ENCODE peak calls at places on chromosomes 16 and 17, in five cellular contexts. One of them, this sample, is unnamed.

GRCh38 chr16:79261461-79261860 is 339.1 kb downstream of the MAF start:
- DNase-seq in CD4-positive, CD25-positive, alpha-beta regulatory T cell: no peak
- DNase-seq in hypothalamus: no peak
- DNase-seq in SW 1271: no peak
- DNase-seq in HuH-7.5: peak; percentile 50
- DNase-seq in this sample: no peak

GRCh38 chr16:2959206-2959605 is 4.9 kb upstream of the KREMEN2 start:
- DNase-seq in CD4-positive, CD25-positive, alpha-beta regulatory T cell: no peak
- DNase-seq in hypothalamus: no peak
- DNase-seq in SW 1271: no peak
- DNase-seq in HuH-7.5: no peak
- DNase-seq in this sample: no peak

GRCh38 chr16:30948087-30948955 is 547 bp upstream of the ORAI3 start:
- DNase-seq in CD4-positive, CD25-positive, alpha-beta regulatory T cell: no peak
- DNase-seq in hypothalamus: peak; percentile 76
- DNase-seq in SW 1271: peak; percentile 95
- DNase-seq in HuH-7.5: peak; percentile 47
- DNase-seq in this sample: peak; percentile 84

GRCh38 chr16:68342620-68343019 is 31.8 kb downstream of the PRMT7 start:
- DNase-seq in CD4-positive, CD25-positive, alpha-beta regulatory T cell: no peak
- DNase-seq in hypothalamus: no peak
- DNase-seq in SW 1271: no peak
- DNase-seq in HuH-7.5: no peak
- DNase-seq in this sample: no peak

GRCh38 chr16:15650698-15651161 is 685 bp downstream of the NDE1 start:
- DNase-seq in CD4-positive, CD25-positive, alpha-beta regulatory T cell: peak; percentile 21
- DNase-seq in hypothalamus: no peak
- DNase-seq in SW 1271: no peak
- DNase-seq in HuH-7.5: no peak
- DNase-seq in this sample: no peak

GRCh38 chr17:49703557-49704277 is 4.0 kb downstream of the SLC35B1 start:
- DNase-seq in CD4-positive, CD25-positive, alpha-beta regulatory T cell: no peak
- DNase-seq in hypothalamus: no peak
- DNase-seq in SW 1271: no peak
- DNase-seq in HuH-7.5: peak; percentile 49
- DNase-seq in this sample: peak; percentile 44

GRCh38 chr17:56292628-56293027 is 139.4 kb downstream of the ANKFN1 start:
- DNase-seq in CD4-positive, CD25-positive, alpha-beta regulatory T cell: no peak
- DNase-seq in hypothalamus: no peak
- DNase-seq in SW 1271: no peak
- DNase-seq in HuH-7.5: no peak
- DNase-seq in this sample: no peak

GRCh38 chr16:50490828-50491227 is 57.4 kb upstream of the NKD1 start:
- DNase-seq in CD4-positive, CD25-positive, alpha-beta regulatory T cell: no peak
- DNase-seq in hypothalamus: no peak
- DNase-seq in SW 1271: no peak
- DNase-seq in HuH-7.5: no peak
- DNase-seq in this sample: no peak

GRCh38 chr17:46003907-46004748 is 5.1 kb downstream of the STH start:
- DNase-seq in CD4-positive, CD25-positive, alpha-beta regulatory T cell: no peak
- DNase-seq in hypothalamus: peak; percentile 63
- DNase-seq in SW 1271: no peak
- DNase-seq in HuH-7.5: no peak
- DNase-seq in this sample: no peak

GRCh38 chr16:89066746-89067145 is 26.9 kb upstream of the ACSF3 start:
- DNase-seq in CD4-positive, CD25-positive, alpha-beta regulatory T cell: no peak
- DNase-seq in hypothalamus: no peak
- DNase-seq in SW 1271: no peak
- DNase-seq in HuH-7.5: no peak
- DNase-seq in this sample: no peak

GRCh38 chr16:14302031-14302398 is 230.9 kb downstream of the MRTFB start:
- DNase-seq in CD4-positive, CD25-positive, alpha-beta regulatory T cell: no peak
- DNase-seq in hypothalamus: peak; percentile 20
- DNase-seq in SW 1271: no peak
- DNase-seq in HuH-7.5: peak; percentile 68
- DNase-seq in this sample: no peak

GRCh38 chr16:64278196-64278595 is 843.7 kb downstream of the CDH11 start:
- DNase-seq in CD4-positive, CD25-positive, alpha-beta regulatory T cell: no peak
- DNase-seq in hypothalamus: no peak
- DNase-seq in SW 1271: no peak
- DNase-seq in HuH-7.5: no peak
- DNase-seq in this sample: no peak

GRCh38 chr17:77692571-77693161 is 265.8 kb upstream of the TNRC6C start:
- DNase-seq in CD4-positive, CD25-positive, alpha-beta regulatory T cell: no peak
- DNase-seq in hypothalamus: no peak
- DNase-seq in SW 1271: no peak
- DNase-seq in HuH-7.5: no peak
- DNase-seq in this sample: no peak

GRCh38 chr17:65155622-65156021 is 18.5 kb downstream of the RGS9 start:
- DNase-seq in CD4-positive, CD25-positive, alpha-beta regulatory T cell: no peak
- DNase-seq in hypothalamus: no peak
- DNase-seq in SW 1271: no peak
- DNase-seq in HuH-7.5: no peak
- DNase-seq in this sample: no peak

GRCh38 chr17:38922538-38923291 is 2.7 kb upstream of the LASP1NB start:
- DNase-seq in CD4-positive, CD25-positive, alpha-beta regulatory T cell: no peak
- DNase-seq in hypothalamus: no peak
- DNase-seq in SW 1271: no peak
- DNase-seq in HuH-7.5: no peak
- DNase-seq in this sample: no peak

GRCh38 chr17:19410875-19411291 is at the start of gene RNF112:
- DNase-seq in CD4-positive, CD25-positive, alpha-beta regulatory T cell: no peak
- DNase-seq in hypothalamus: peak; percentile 18
- DNase-seq in SW 1271: no peak
- DNase-seq in HuH-7.5: no peak
- DNase-seq in this sample: peak; percentile 59

GRCh38 chr17:7262192-7263070 is at the start of gene CLDN7:
- DNase-seq in CD4-positive, CD25-positive, alpha-beta regulatory T cell: no peak
- DNase-seq in hypothalamus: no peak
- DNase-seq in SW 1271: no peak
- DNase-seq in HuH-7.5: no peak
- DNase-seq in this sample: no peak

GRCh38 chr17:17818088-17818526 is 18.7 kb downstream of the SREBF1 start:
- DNase-seq in CD4-positive, CD25-positive, alpha-beta regulatory T cell: no peak
- DNase-seq in hypothalamus: no peak
- DNase-seq in SW 1271: peak; percentile 66
- DNase-seq in HuH-7.5: no peak
- DNase-seq in this sample: no peak

GRCh38 chr16:4578961-4579530 is 22.9 kb downstream of the C16orf96 start:
- DNase-seq in CD4-positive, CD25-positive, alpha-beta regulatory T cell: no peak
- DNase-seq in hypothalamus: no peak
- DNase-seq in SW 1271: no peak
- DNase-seq in HuH-7.5: no peak
- DNase-seq in this sample: no peak

GRCh38 chr16:10579965-10580918 is at the start of gene EMP2:
- DNase-seq in CD4-positive, CD25-positive, alpha-beta regulatory T cell: no peak
- DNase-seq in hypothalamus: peak; percentile 12
- DNase-seq in SW 1271: peak; percentile 20
- DNase-seq in HuH-7.5: peak; percentile 72
- DNase-seq in this sample: peak; percentile 10

This sample was measured in hippocampal formation.